ENCODE peak calls at places on chromosomes 7 and 10, in five cellular contexts. G is endodermal cell, Y is IMR-90, P is suprapubic skin, V is Karpas-422. U is an unnamed sample. For H3K36me3, the result is how much of the 10 kb centered on the place peaks cover.

GRCh38 chr7:117597755-117598154 is 117.9 kb downstream of the CFTR start:
- DNase-seq in G (no peak), Y (no peak), P (no peak), V (no peak), U (no peak)

GRCh38 chr10:98296514-98296913 is 28.5 kb upstream of the LOXL4 start:
- DNase-seq in G (peak), Y (peak), P (peak), V (no peak), U (no peak)

GRCh38 chr10:121216721-121217181 is 365.6 kb downstream of the WDR11 start:
- DNase-seq in G (no peak), Y (no peak), P (peak), V (no peak), U (no peak)

GRCh38 chr10:96319754-96320514 is 15.7 kb downstream of the DNTT start:
- DNase-seq in G (no peak), Y (no peak), P (no peak), V (no peak), U (no peak)

GRCh38 chr10:100894589-100895294 is 18.0 kb upstream of the SLF2 start:
- DNase-seq in G (no peak), Y (no peak), P (no peak), V (peak), U (no peak)

GRCh38 chr10:27745380-27745718 is 270 bp downstream of the MKX start:
- DNase-seq in G (peak), Y (no peak), P (no peak), V (no peak), U (no peak)

GRCh38 chr10:21764790-21765189 is 230.8 kb downstream of the MLLT10 start:
- DNase-seq in G (no peak), Y (no peak), P (no peak), V (no peak), U (peak)

GRCh38 chr7:106862317-106863183 is 2.5 kb upstream of the PIK3CG start:
- DNase-seq in G (no peak), Y (peak), P (no peak), V (no peak), U (no peak)

GRCh38 chr10:86389441-86390193 is 23.0 kb upstream of the GRID1 start:
- DNase-seq in G (peak), Y (peak), P (no peak), V (no peak), U (peak)

GRCh38 chr7:69654381-69654780 is 56.1 kb downstream of the AUTS2 start:
- DNase-seq in G (no peak), Y (no peak), P (peak), V (no peak), U (no peak)

GRCh38 chr10:93300518-93300917 is 181.6 kb downstream of the MYOF start:
- DNase-seq in G (no peak), Y (no peak), P (no peak), V (no peak), U (no peak)

GRCh38 chr7:21076579-21076978 is 289.9 kb upstream of the SP8 start:
- DNase-seq in G (no peak), Y (no peak), P (no peak), V (no peak), U (no peak)

GRCh38 chr10:77603529-77603927 is 34.1 kb downstream of the KCNMA1 start:
- DNase-seq in G (peak), Y (peak), P (no peak), V (peak), U (no peak)

GRCh38 chr10:30027057-30028005 is 32.1 kb downstream of the JCAD start:
- DNase-seq in G (peak), Y (no peak), P (no peak), V (peak), U (peak)

DNA sequence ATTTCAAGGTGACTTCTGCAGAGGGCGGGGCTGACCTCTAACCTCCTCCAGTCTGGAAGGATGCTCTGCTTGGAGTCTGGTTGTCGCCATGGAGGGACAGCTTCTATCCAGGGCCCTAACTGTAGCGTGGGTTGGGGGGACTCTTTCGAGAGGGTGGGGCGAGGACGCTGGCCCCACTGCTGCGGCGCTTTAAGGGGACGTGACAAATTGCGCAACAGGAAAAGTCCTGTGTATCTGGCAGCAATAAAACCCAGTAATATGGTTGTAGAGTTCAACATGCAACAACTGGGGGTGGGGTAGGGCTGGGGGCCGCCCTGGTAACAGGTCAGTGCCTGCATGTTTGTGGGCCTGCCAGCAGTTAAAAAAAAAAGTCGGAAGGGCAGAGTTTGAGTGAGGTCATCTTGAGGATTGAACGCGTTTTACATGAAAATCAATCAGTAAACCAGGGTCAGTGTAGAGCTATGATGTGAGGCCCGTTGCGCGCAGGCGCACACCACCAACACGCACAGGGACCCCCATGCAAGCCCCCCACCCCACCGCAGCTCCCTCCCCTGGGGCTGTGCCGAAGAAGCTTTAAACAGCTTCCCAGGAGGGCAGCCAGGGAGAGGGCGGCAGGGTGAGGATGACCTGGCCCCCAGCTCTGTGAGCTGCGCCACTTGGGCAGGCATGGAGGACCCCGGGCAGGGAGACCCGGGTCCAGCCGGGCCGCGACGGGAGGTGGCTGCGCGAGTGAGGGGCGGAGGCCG is 4.3 kb downstream of the SHH start:
- DNase-seq in G (no peak), Y (no peak), P (no peak), V (no peak), U (no peak)
- H3K4me3 ChIP-seq in G (peak), Y (no peak), P (peak), V (no peak), U (no peak)

GRCh38 chr7:92613214-92613613 is 23.0 kb upstream of the FAM133B start:
- DNase-seq in G (no peak), Y (peak), P (no peak), V (no peak), U (no peak)
- H3K36me3 ChIP-seq in G (half or more), Y (under half), P (under half), V (under half), U (under half)

GRCh38 chr10:625751-626711 is 63.4 kb downstream of the DIP2C start:
- DNase-seq in G (peak), Y (no peak), P (no peak), V (no peak), U (no peak)
- H3K27ac ChIP-seq in G (peak), Y (peak), P (peak), V (no peak), U (no peak)

GRCh38 chr10:43961523-43962345 is 313.1 kb upstream of the ZNF32 start:
- DNase-seq in G (peak), Y (no peak), P (no peak), V (no peak), U (no peak)
- H3K4me3 ChIP-seq in G (no peak), Y (no peak), P (no peak), V (no peak), U (no peak)

DNA sequence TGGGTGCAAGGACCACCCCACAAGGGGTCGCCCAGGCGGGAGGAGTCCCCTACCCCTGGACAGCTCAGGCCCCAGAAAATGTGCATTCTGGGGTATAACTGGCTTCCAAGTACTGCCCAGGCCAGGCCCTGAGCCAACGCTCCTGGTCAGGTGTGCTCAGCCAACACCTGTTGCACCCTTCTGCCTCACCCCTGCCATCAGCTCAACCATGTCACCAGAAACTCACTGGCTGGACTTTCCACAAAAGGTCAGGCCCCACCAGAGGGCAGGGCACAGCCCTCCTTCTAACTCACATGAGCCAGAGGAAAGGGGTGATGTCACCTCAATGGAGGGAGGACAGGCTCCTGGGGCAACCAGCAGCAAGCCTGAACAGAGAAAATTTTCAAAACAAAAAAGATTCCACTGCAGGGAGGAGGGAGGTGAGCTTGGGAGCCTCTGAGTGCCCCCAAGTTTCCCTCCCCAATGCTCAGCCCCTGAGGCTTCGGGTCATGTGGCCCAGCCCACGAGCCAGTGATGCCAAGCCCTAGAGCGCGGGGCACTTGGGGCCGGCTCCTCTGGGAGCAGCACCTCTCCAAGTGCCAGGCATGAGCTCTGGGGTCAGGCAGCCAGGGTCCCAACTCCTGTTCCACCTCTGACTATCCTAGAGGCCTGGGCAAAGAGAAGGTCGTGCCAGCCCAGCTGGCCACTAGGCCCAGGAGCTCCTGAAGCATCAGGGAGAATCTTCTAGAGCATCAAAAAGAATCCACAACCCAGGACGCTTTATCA is 2.2 kb downstream of the OGDHL start:
- DNase-seq in G (peak), Y (no peak), P (no peak), V (no peak), U (no peak)
- H3K36me3 ChIP-seq in G (under half), Y (under half), P (under half), V (under half), U (under half)

GRCh38 chr7:116315293-116315692 is 105.0 kb downstream of the TES start:
- DNase-seq in G (no peak), Y (peak), P (no peak), V (no peak), U (no peak)
- H3K27ac ChIP-seq in G (peak), Y (peak), P (peak), V (no peak), U (no peak)

U was measured in CD4-positive, alpha-beta memory T cell.